ENCODE peak calls at places on chromosomes 4 and X, in nine cellular contexts. M is body of pancreas; C is sigmoid colon; R is colonic mucosa; A is transverse colon; U is aorta; S is adrenal gland; T is psoas muscle; X is CD8-positive, alpha-beta T cell. W is an unnamed sample. For H3K4me1 and H3K36me3, the result is how much of the 10 kb centered on the place peaks cover.

GRCh38 chr4:61182915-61183314 is 17.2 kb upstream of the ADGRL3 start:
- DNase-seq in M (no peak), C (no peak), R (no peak), A (no peak), U (no peak), S (no peak), T (no peak), X (no peak), W (no peak)

GRCh38 chr4:80182237-80182866 is 15.0 kb upstream of the PRDM8 start:
- DNase-seq in M (no peak), C (no peak), R (no peak), A (no peak), U (no peak), S (no peak), T (no peak), X (no peak), W (no peak)

GRCh38 chr4:139834210-139834609 is 168.6 kb downstream of the MGST2 start:
- DNase-seq in M (no peak), C (no peak), R (no peak), A (no peak), U (no peak), S (no peak), T (no peak), X (no peak), W (no peak)

GRCh38 chr4:17662694-17663093 is 48.3 kb downstream of the MED28 start:
- DNase-seq in M (no peak), C (no peak), R (no peak), A (no peak), U (no peak), S (no peak), T (no peak), X (no peak), W (no peak)

GRCh38 chr4:105644270-105644669 is 64.2 kb downstream of the INTS12 start:
- DNase-seq in M (no peak), C (no peak), R (no peak), A (no peak), U (no peak), S (no peak), T (no peak), X (no peak), W (no peak)

GRCh38 chrX:85303544-85303943 is 59.8 kb downstream of the ZNF711 start:
- DNase-seq in M (no peak), C (no peak), R (no peak), A (no peak), U (no peak), S (no peak), T (no peak), X (no peak), W (no peak)

GRCh38 chr4:157291071-157291470 is 70.5 kb downstream of the GRIA2 start:
- DNase-seq in M (no peak), C (no peak), R (no peak), A (no peak), U (no peak), S (no peak), T (no peak), X (no peak), W (no peak)

GRCh38 chrX:154349979-154350378 is 24.5 kb downstream of the FLNA start:
- DNase-seq in M (no peak), C (no peak), R (no peak), A (no peak), U (no peak), S (no peak), T (no peak), X (no peak), W (no peak)

GRCh38 chr4:112083587-112084347 is 61.5 kb upstream of the FAM241A start:
- DNase-seq in M (no peak), C (no peak), R (no peak), A (no peak), U (no peak), S (no peak), T (no peak), X (no peak), W (no peak)

GRCh38 chrX:33001107-33001506 is 210.2 kb downstream of the DMD start:
- DNase-seq in M (no peak), C (no peak), R (no peak), A (no peak), U (no peak), S (no peak), T (no peak), X (no peak), W (no peak)

GRCh38 chr4:119690871-119691270 is 62.3 kb upstream of the PDE5A start:
- DNase-seq in M (no peak), C (no peak), R (no peak), A (no peak), U (no peak), S (no peak), T (no peak), X (no peak), W (no peak)

GRCh38 chr4:72312032-72312650 is 256.9 kb downstream of the ADAMTS3 start:
- DNase-seq in M (peak), C (peak), R (peak), A (peak), U (peak), S (peak), T (peak), X (no peak), W (peak)

GRCh38 chrX:112643721-112644120 is 36.0 kb downstream of the LHFPL1 start:
- DNase-seq in M (no peak), C (no peak), R (no peak), A (no peak), U (no peak), S (no peak), T (no peak), X (no peak), W (no peak)

GRCh38 chrX:65696613-65697012 is 29.2 kb downstream of the MSN start:
- DNase-seq in M (no peak), C (no peak), R (no peak), A (no peak), U (no peak), S (no peak), T (no peak), X (no peak), W (no peak)

GRCh38 chr4:7524064-7524682 is 89.4 kb upstream of the PSAPL1 start:
- DNase-seq in M (no peak), C (no peak), R (no peak), A (no peak), U (no peak), S (no peak), T (no peak), X (no peak), W (no peak)

GRCh38 chr4:7529368-7529923 is 94.7 kb upstream of the PSAPL1 start:
- DNase-seq in M (no peak), C (no peak), R (no peak), A (no peak), U (no peak), S (no peak), T (no peak), X (no peak), W (no peak)

GRCh38 chr4:7526929-7527535 is 92.3 kb upstream of the PSAPL1 start:
- DNase-seq in M (no peak), C (no peak), R (no peak), A (no peak), U (no peak), S (no peak), T (no peak), X (no peak), W (no peak)

GRCh38 chr4:7524841-7525240 is 90.1 kb upstream of the PSAPL1 start:
- DNase-seq in M (no peak), C (no peak), R (no peak), A (no peak), U (no peak), S (no peak), T (no peak), X (no peak), W (no peak)

DNA sequence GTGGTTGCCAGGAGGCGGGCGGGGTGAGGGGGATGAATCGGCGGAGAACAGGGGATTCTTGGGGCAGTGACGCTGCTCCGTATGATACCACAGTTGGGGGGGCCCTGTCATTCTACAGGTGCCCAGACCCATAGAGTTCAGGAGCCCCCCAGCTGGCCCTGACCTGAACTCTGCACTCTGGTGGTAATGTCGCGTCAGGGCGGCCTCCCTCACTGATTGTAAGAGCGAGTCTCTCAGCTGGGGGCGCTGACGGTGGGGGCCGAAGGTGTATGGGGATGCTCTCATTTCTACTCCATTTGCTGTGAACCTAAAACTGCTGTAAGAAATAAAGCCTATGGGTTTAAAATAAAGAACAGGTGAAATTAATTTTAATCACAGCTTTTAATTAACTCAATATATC is 91.8 kb upstream of the PSAPL1 start:
- DNase-seq in M (no peak), C (no peak), R (no peak), A (no peak), U (no peak), S (no peak), T (no peak), X (no peak), W (no peak)
- H3K4me1 ChIP-seq in M (under half), C (under half), R (under half), A (under half), U (under half), S (under half), T (under half), X (under half), W (under half)

GRCh38 chr4:185966997-185967775 is 101.8 kb upstream of the TLR3 start:
- DNase-seq in M (no peak), C (no peak), R (no peak), A (no peak), U (no peak), S (no peak), T (no peak), X (no peak), W (no peak)
- H3K36me3 ChIP-seq in M (under half), C (under half), R (under half), A (under half), U (under half), S (under half), T (under half), X (under half), W (under half)

DNA sequence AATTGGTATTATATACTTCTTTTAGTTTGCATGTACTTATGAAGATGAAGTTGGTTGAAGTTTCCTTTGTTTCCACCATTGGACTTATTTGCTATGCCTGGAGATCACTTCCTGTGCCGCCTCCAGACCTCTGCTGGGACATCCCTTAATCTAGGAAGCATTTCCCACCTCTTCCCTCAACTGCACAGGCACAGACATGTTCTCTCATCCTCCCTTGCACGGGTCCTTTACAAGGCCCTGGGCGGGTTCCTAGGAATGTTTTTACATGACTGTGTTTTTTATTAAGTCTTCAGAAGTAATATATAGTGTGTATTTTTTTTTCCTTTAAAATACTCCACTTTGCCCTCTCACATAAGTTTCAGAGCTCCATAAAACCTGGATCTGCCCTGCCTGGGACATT is 51.0 kb downstream of the TMEM131L start:
- DNase-seq in M (no peak), C (no peak), R (peak), A (no peak), U (no peak), S (no peak), T (no peak), X (no peak), W (no peak)
- H3K4me1 ChIP-seq in M (half or more), C (under half), R (under half), A (under half), U (under half), S (under half), T (half or more), X (under half), W (under half)

DNA sequence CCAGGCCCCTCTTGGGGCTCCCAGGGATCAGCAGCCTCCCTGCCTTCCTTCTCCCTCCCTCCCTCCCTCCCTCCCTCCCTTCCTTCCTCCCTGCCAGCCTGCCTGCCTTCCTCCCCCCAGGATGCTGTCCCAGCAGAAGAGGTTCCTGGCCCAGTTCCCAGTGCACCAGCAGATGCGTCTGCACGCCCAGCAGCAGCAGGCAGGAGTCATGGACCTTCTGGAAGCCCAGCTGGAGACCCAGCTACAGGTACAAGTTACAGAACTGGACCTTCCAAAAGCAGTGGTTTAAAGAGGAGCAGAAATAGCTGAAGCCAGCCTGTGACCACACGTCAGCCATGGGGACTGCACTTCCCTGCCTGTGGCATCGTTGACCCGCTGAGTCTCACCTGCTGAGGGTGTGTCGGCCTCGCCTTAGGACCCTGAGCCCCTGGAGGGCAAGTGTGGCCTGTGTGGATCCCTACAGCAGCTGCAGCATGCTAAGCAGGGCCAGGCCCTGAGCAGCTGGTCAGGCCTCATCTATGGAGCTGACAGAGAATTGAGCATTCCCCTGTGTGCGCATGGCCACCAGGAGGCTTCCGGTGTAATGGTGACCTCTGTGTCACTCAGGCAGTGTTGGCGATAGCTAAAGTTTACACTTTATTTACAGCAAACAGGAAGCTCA is 84.7 kb downstream of the CRMP1 start:
- DNase-seq in M (no peak), C (peak), R (no peak), A (no peak), U (no peak), S (no peak), T (no peak), X (no peak), W (no peak)
- H3K36me3 ChIP-seq in M (under half), C (half or more), R (under half), A (under half), U (under half), S (under half), T (under half), X (under half), W (under half)

GRCh38 chr4:85127653-85128052 is 161.2 kb upstream of the WDFY3 start:
- DNase-seq in M (peak), C (no peak), R (no peak), A (no peak), U (no peak), S (peak), T (no peak), X (no peak), W (no peak)

GRCh38 chr4:85128246-85129204 is 162.0 kb upstream of the WDFY3 start:
- DNase-seq in M (no peak), C (no peak), R (no peak), A (no peak), U (no peak), S (no peak), T (no peak), X (no peak), W (no peak)

GRCh38 chr4:85132117-85132516 is 165.6 kb upstream of the WDFY3 start:
- DNase-seq in M (no peak), C (no peak), R (no peak), A (no peak), U (no peak), S (no peak), T (no peak), X (no peak), W (no peak)

GRCh38 chr4:85125688-85126087 is 159.2 kb upstream of the WDFY3 start:
- DNase-seq in M (no peak), C (no peak), R (no peak), A (no peak), U (no peak), S (no peak), T (no peak), X (no peak), W (no peak)

DNA sequence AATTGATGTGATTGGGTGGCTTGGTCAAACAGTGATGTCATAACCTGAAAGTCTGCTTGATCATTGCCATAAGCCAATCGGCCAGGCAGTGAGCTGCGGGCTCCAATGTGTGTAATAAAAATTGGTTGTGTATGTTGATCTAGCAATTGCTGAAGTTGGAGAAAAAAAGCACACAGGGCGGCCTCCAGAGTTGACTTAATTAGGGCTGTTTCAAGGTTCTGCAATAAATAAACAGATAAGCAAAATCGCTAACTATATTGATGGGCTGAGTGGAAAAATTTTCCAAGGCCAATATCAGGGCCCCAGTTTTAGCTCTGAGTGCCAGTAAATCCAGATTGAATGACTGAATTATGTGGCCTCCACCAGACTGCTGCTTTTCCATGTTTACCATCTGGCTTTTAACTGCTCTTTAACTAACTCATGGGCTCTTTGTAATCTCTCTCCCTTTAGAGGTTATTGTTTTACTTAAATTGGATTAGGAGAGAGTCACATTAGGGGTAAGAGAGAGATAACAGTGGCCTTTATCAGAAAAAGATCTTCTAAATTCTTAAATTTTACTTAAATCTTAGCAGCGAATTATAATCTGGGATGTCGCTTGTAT is 160.6 kb upstream of the WDFY3 start:
- DNase-seq in M (no peak), C (no peak), R (no peak), A (no peak), U (no peak), S (no peak), T (no peak), X (no peak), W (no peak)
- H3K4me1 ChIP-seq in M (under half), C (under half), R (under half), A (under half), U (under half), S (under half), T (under half), X (under half), W (under half)

GRCh38 chr4:75781328-75781727 is 57.0 kb downstream of the USO1 start:
- DNase-seq in M (no peak), C (no peak), R (no peak), A (no peak), U (no peak), S (no peak), T (no peak), X (no peak), W (no peak)
- H3K36me3 ChIP-seq in M (under half), C (half or more), R (under half), A (under half), U (under half), S (under half), T (under half), X (under half), W (under half)

GRCh38 chr4:78660559-78660958 is 109.0 kb downstream of the ANXA3 start:
- DNase-seq in M (no peak), C (no peak), R (no peak), A (no peak), U (no peak), S (no peak), T (no peak), X (no peak), W (no peak)

GRCh38 chr4:78661086-78661690 is 109.6 kb downstream of the ANXA3 start:
- DNase-seq in M (no peak), C (no peak), R (no peak), A (no peak), U (no peak), S (no peak), T (no peak), X (no peak), W (no peak)

GRCh38 chr4:78659665-78660064 is 108.1 kb downstream of the ANXA3 start:
- DNase-seq in M (no peak), C (no peak), R (no peak), A (no peak), U (no peak), S (no peak), T (no peak), X (no peak), W (no peak)

GRCh38 chr4:78662661-78663060 is 111.1 kb downstream of the ANXA3 start:
- DNase-seq in M (no peak), C (no peak), R (no peak), A (no peak), U (no peak), S (no peak), T (no peak), X (no peak), W (no peak)

GRCh38 chr4:78661923-78662521 is 110.5 kb downstream of the ANXA3 start:
- DNase-seq in M (no peak), C (no peak), R (peak), A (no peak), U (no peak), S (no peak), T (no peak), X (no peak), W (no peak)
- H3K4me1 ChIP-seq in M (under half), C (under half), R (under half), A (under half), U (under half), S (under half), T (under half), X (under half), W (under half)